ENCODE peak calls at places on chromosomes 16 and 17, in four cellular contexts. D, K, W and U are unnamed samples.

GRCh38 chr17:9028632-9029570 is 7.6 kb downstream of the NTN1 start:
- DNase-seq in D (no peak), W (no peak), K (no peak), U (no peak)

GRCh38 chr16:72437891-72438290 is 265.9 kb upstream of the PMFBP1 start:
- DNase-seq in K (no peak), W (no peak), D (no peak), U (no peak)

GRCh38 chr17:73228748-73229236 is 32.9 kb downstream of the CPSF4L start:
- DNase-seq in W (no peak), D (peak; percentile 79), K (peak; percentile 33), U (no peak)

GRCh38 chr17:64315032-64315490 is 52.0 kb upstream of the TEX2 start:
- DNase-seq in D (no peak), W (no peak), K (no peak), U (no peak)

GRCh38 chr17:54903375-54903774 is 2.7 kb downstream of the TOM1L1 start:
- DNase-seq in D (no peak), K (peak; percentile 56), W (no peak), U (no peak)

GRCh38 chr17:37220609-37220953 is 155.2 kb upstream of the C17orf78 start:
- DNase-seq in W (peak; percentile 34), D (peak; percentile 2), K (peak; percentile 18), U (peak; percentile 7)

GRCh38 chr17:80071116-80071980 is 30.0 kb upstream of the GAA start:
- DNase-seq in K (no peak), W (no peak), D (peak; percentile 14), U (no peak)

GRCh38 chr17:57312242-57312641 is 55.9 kb downstream of the MSI2 start:
- DNase-seq in D (no peak), K (no peak), W (no peak), U (no peak)

GRCh38 chr16:53915452-53916160 is 211.7 kb downstream of the FTO start:
- DNase-seq in W (no peak), K (no peak), D (no peak), U (no peak)

GRCh38 chr16:54931757-54932660 is 1.3 kb downstream of the IRX5 start:
- DNase-seq in D (peak; percentile 7), K (no peak), W (no peak), U (no peak)

GRCh38 chr17:15513058-15513858 is 45.8 kb upstream of the CDRT4 start:
- DNase-seq in D (no peak), K (no peak), W (no peak), U (no peak)

GRCh38 chr16:70417661-70418060 is 21.2 kb downstream of the ST3GAL2 start:
- DNase-seq in D (no peak), W (no peak), K (no peak), U (no peak)

GRCh38 chr17:7589891-7590611 is at the start of gene SOX15:
- DNase-seq in D (peak; percentile 64), W (no peak), K (no peak), U (no peak)